ENCODE peak calls at places on chromosomes 5 and 9, in six cellular contexts. X, C, Q, F, K and D are unnamed samples.

GRCh38 chr5:37665272-37665671 is 174.6 kb downstream of the GDNF start:
- DNase-seq in K (no peak), F (no peak), C (no peak), Q (no peak), X (no peak), D (no peak)

GRCh38 chr5:88480766-88481499 is 212.3 kb upstream of the TMEM161B start:
- DNase-seq in C (no peak), Q (no peak), K (no peak), F (no peak), X (peak; percentile 15), D (no peak)

GRCh38 chr5:92653730-92654461 is 927.1 kb downstream of the NR2F1-AS1 start:
- DNase-seq in F (no peak), K (no peak), C (no peak), X (peak; percentile 1), Q (no peak), D (no peak)

GRCh38 chr5:87127956-87128687 is 139.6 kb upstream of the RASA1 start:
- DNase-seq in F (no peak), X (peak; percentile 64), Q (no peak), K (no peak), C (peak; percentile 42), D (no peak)

GRCh38 chr5:147051193-147051592 is 172.6 kb upstream of the PPP2R2B start:
- DNase-seq in F (no peak), X (peak; percentile 38), C (no peak), Q (no peak), K (no peak), D (no peak)

GRCh38 chr9:97980479-97980803 is 2.7 kb upstream of the ANP32B start:
- DNase-seq in X (peak; percentile 76), Q (no peak), K (no peak), F (no peak), C (no peak), D (no peak)

GRCh38 chr9:113999256-114000062 is 78.6 kb downstream of the AMBP start:
- DNase-seq in K (no peak), Q (peak; percentile 6), X (peak; percentile 24), F (peak; percentile 14), C (no peak), D (no peak)

GRCh38 chr9:129574911-129575574 is 45.9 kb downstream of the C9orf50 start:
- DNase-seq in F (no peak), Q (no peak), K (no peak), X (peak; percentile 77), C (no peak), D (no peak)

GRCh38 chr5:81425569-81425968 is 31.6 kb upstream of the ACOT12 start:
- DNase-seq in F (no peak), X (peak; percentile 68), Q (no peak), K (no peak), C (peak; percentile 43), D (no peak)

GRCh38 chr9:29830815-29831214 is 2257.5 kb upstream of the C9orf72 start:
- DNase-seq in X (peak; percentile 4), Q (no peak), C (no peak), F (peak; percentile 54), K (peak; percentile 63), D (no peak)

GRCh38 chr5:5340206-5340729 is 82.2 kb upstream of the ICE1 start:
- DNase-seq in Q (no peak), K (peak; percentile 37), F (peak; percentile 72), X (peak; percentile 97), C (no peak), D (no peak)

GRCh38 chr5:177446184-177447065 is at the start of gene PRR7:
- DNase-seq in K (peak; percentile 47), X (peak; percentile 88), C (peak; percentile 40), F (peak; percentile 61), Q (peak; percentile 69), D (peak; percentile 85)

GRCh38 chr5:154610321-154611154 is 132.5 kb upstream of the HAND1 start:
- DNase-seq in Q (peak; percentile 53), F (peak; percentile 90), K (peak; percentile 86), X (peak; percentile 87), C (peak; percentile 25), D (peak; percentile 90)

GRCh38 chr5:127518319-127518621 is 830 bp downstream of the PRRC1 start:
- DNase-seq in K (no peak), F (no peak), X (no peak), C (no peak), Q (no peak), D (no peak)

GRCh38 chr9:92385001-92385400 is 19.4 kb downstream of the OGN start:
- DNase-seq in Q (no peak), K (no peak), X (no peak), C (no peak), F (no peak), D (no peak)

GRCh38 chr9:72734631-72735030 is 213.2 kb downstream of the TMC1 start:
- DNase-seq in F (no peak), K (no peak), Q (no peak), X (no peak), C (no peak), D (no peak)